ENCODE peak calls at places on chromosomes 11 and 22, in seven cellular contexts. N is K562, K is SK-N-SH, R is GM12892, D is HepG2, F is GM12891, W is H1. I is an unnamed sample.

GRCh38 chr22:26884921-26885320 is 227.5 kb downstream of the MIAT start:
- DNase-seq in N (no peak), K (no peak), R (no peak), D (no peak), F (no peak), W (no peak), I (no peak)

GRCh38 chr11:4048340-4048739 is 46.3 kb upstream of the RRM1 start:
- DNase-seq in N (no peak), K (no peak), R (no peak), D (no peak), F (no peak), W (no peak), I (no peak)

GRCh38 chr11:94152678-94153065 is 24.0 kb downstream of the PANX1 start:
- DNase-seq in N (no peak), K (no peak), R (no peak), D (no peak), F (no peak), W (no peak), I (no peak)

GRCh38 chr11:43852057-43852636 is 28.5 kb upstream of the ALKBH3 start:
- DNase-seq in N (peak; percentile 64), K (peak; percentile 73), R (peak; percentile 35), D (peak; percentile 48), F (peak; percentile 33), W (peak; percentile 34), I (peak; percentile 27)

GRCh38 chr22:29700949-29701927 is 18.6 kb upstream of the CABP7 start:
- DNase-seq in N (peak; percentile 20), K (peak; percentile 64), R (no peak), D (peak; percentile 37), F (no peak), W (no peak), I (no peak)

GRCh38 chr22:46518038-46518437 is 19.4 kb downstream of the CELSR1 start:
- DNase-seq in N (no peak), K (no peak), R (no peak), D (no peak), F (no peak), W (no peak), I (no peak)

GRCh38 chr11:29713831-29714320 is 303.0 kb downstream of the KCNA4 start:
- DNase-seq in N (no peak), K (no peak), R (no peak), D (no peak), F (no peak), W (no peak), I (no peak)

GRCh38 chr11:46504817-46505613 is 88.8 kb downstream of the AMBRA1 start:
- DNase-seq in N (no peak), K (no peak), R (no peak), D (peak; percentile 67), F (no peak), W (no peak), I (no peak)

GRCh38 chr11:3123761-3124733 is 41.1 kb downstream of the OSBPL5 start:
- DNase-seq in N (no peak), K (peak; percentile 27), R (no peak), D (no peak), F (no peak), W (no peak), I (no peak)

GRCh38 chr11:132504501-132505041 is 1027.7 kb downstream of the OPCML start:
- DNase-seq in N (no peak), K (no peak), R (no peak), D (no peak), F (no peak), W (peak; percentile 17), I (no peak)

GRCh38 chr22:32631507-32632245 is 157.1 kb downstream of the FBXO7 start:
- DNase-seq in N (no peak), K (no peak), R (no peak), D (no peak), F (no peak), W (no peak), I (no peak)

GRCh38 chr11:46678741-46679130 is 21.7 kb downstream of the ARHGAP1 start:
- DNase-seq in N (no peak), K (no peak), R (no peak), D (no peak), F (no peak), W (no peak), I (no peak)

GRCh38 chr22:37020192-37020479 is 594 bp downstream of the MPST start:
- DNase-seq in N (peak; percentile 25), K (peak; percentile 55), R (no peak), D (no peak), F (no peak), W (no peak), I (no peak)

GRCh38 chr11:36333468-36333867 is 37.4 kb downstream of the PRR5L start:
- DNase-seq in N (no peak), K (no peak), R (no peak), D (no peak), F (no peak), W (no peak), I (no peak)

GRCh38 chr11:44380009-44380313 is 70.0 kb upstream of the ALX4 start:
- DNase-seq in N (no peak), K (no peak), R (no peak), D (no peak), F (no peak), W (no peak), I (no peak)

GRCh38 chr11:109864161-109864661 is 229.0 kb upstream of the ZC3H12C start:
- DNase-seq in N (no peak), K (no peak), R (peak; percentile 25), D (no peak), F (peak; percentile 32), W (no peak), I (peak; percentile 80)

GRCh38 chr11:59551651-59552521 is 40.5 kb downstream of the OR4D9 start:
- DNase-seq in N (peak; percentile 10), K (peak; percentile 21), R (no peak), D (peak; percentile 42), F (no peak), W (no peak), I (no peak)

GRCh38 chr11:120564573-120565301 is 53.2 kb downstream of the GRIK4 start:
- DNase-seq in N (peak; percentile 32), K (peak; percentile 68), R (peak; percentile 79), D (no peak), F (peak; percentile 81), W (no peak), I (peak; percentile 49)

GRCh38 chr11:118956094-118956846 is at the start of gene UPK2:
- DNase-seq in N (peak; percentile 91), K (peak; percentile 93), R (peak; percentile 98), D (peak; percentile 64), F (peak; percentile 96), W (peak; percentile 75), I (peak; percentile 19)

GRCh38 chr11:129917231-129917630 is 21.9 kb upstream of the NFRKB start:
- DNase-seq in N (no peak), K (no peak), R (no peak), D (no peak), F (no peak), W (no peak), I (no peak)

GRCh38 chr11:64652586-64653387 is 61.8 kb downstream of the SLC22A12 start:
- DNase-seq in N (peak; percentile 87), K (peak; percentile 93), R (peak; percentile 86), D (peak; percentile 57), F (peak; percentile 84), W (peak; percentile 67), I (no peak)

GRCh38 chr11:125346565-125347260 is 149.4 kb downstream of the FEZ1 start:
- DNase-seq in N (no peak), K (no peak), R (no peak), D (no peak), F (no peak), W (no peak), I (no peak)

GRCh38 chr11:38824573-38824972 is 2226.5 kb upstream of the RAG2 start:
- DNase-seq in N (no peak), K (peak; percentile 7), R (no peak), D (peak; percentile 8), F (no peak), W (no peak), I (no peak)

GRCh38 chr11:78796956-78797355 is 222.3 kb upstream of the NARS2 start:
- DNase-seq in N (no peak), K (no peak), R (no peak), D (no peak), F (no peak), W (no peak), I (no peak)

GRCh38 chr11:115501895-115502589 is 2.2 kb downstream of the CADM1 start:
- DNase-seq in N (no peak), K (peak; percentile 42), R (no peak), D (peak; percentile 37), F (no peak), W (no peak), I (peak; percentile 20)

GRCh38 chr22:22710719-22711531 is 66.5 kb downstream of the GGTLC2 start:
- DNase-seq in N (peak; percentile 100), K (peak; percentile 75), R (no peak), D (peak; percentile 15), F (no peak), W (no peak), I (no peak)

DNA sequence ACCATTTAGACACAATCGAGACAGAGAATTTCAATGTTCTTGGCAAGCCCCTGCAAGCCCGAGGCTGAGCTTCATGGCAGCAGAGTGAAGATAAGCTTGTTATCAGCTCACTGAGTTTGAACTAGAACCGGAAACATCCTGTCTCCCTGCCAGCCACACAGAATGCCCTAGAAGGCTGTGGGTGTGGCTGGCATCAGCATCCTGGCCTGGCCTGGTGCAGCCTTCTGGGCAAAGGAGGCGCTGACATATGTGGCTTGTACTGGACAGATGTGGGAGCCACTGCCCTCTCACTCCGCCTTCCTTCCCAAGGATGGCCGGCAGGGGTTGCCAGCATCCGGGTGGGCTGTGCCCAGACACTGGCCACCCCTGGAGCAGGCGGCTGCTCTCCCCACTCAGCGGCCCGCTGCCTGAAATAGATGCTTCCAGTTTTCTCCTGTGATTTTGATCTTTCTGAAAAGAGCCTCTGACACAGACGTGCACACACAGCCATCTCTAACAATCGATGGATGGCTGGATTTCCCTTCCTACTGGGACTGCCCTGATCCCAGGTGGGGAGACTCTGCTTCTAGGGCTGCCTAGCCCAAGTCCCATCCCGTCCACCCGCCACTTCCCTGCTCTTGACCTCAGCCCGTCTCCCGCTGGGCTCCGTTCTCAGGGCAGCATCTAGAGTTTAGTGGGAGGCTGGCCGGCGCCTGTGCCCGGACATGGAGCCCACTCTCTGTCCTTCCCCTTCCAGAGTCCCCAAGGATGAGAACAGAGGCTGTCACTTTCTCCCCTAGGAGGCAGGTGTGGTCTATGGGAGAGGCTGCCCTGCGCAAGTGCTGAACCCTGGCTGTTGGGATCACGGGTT is 149.7 kb downstream of the CTTN start:
- DNase-seq in N (no peak), K (peak; percentile 94), R (no peak), D (no peak), F (no peak), W (no peak), I (no peak)
- TF ChIP-seq TAF1 in N (no peak), K (no peak), R (no peak), D (no peak), F (no peak), W (no peak), I (no peak)

GRCh38 chr11:11243258-11243789 is 109.7 kb downstream of the CSNK2A3 start:
- DNase-seq in N (no peak), K (no peak), R (no peak), D (no peak), F (no peak), W (no peak), I (no peak)
- TF ChIP-seq TAF1 in N (no peak), K (no peak), R (no peak), D (no peak), F (no peak), W (no peak), I (no peak)

GRCh38 chr11:1308745-1309497 is 511 bp downstream of the TOLLIP start:
- DNase-seq in N (peak; percentile 93), K (no peak), R (no peak), D (no peak), F (no peak), W (no peak), I (no peak)
- TF ChIP-seq TAF1 in N (no peak), K (no peak), R (no peak), D (no peak), F (no peak), W (no peak), I (no peak)

GRCh38 chr11:121967131-121967689 is 148.8 kb downstream of the BLID start:
- DNase-seq in N (no peak), K (no peak), R (no peak), D (no peak), F (no peak), W (no peak), I (no peak)
- TF ChIP-seq TAF1 in N (no peak), K (no peak), R (no peak), D (no peak), F (no peak), W (no peak), I (no peak)